ENCODE peak calls at places on chromosomes 6 and 20, in seven cellular contexts. N is fibroblast of pulmonary artery; D is GM13976; Y is upper lobe of right lung; W is activated gamma-delta T cell treated with Interleukin-2 at 50 U/mL for 16 hours; J is fibroblast of the aortic adventitia; Z is activated naive CD4-positive, alpha-beta T cell treated with anti-CD3 and anti-CD28 coated beads, Interleukin-2, amount 50 U/mL, for 16 hours. K is an unnamed sample.

GRCh38 chr20:571754-572331 is 28.3 kb upstream of the CSNK2A1 start:
- DNase-seq in N (peak), D (no peak), Y (peak), W (no peak), J (peak), Z (no peak), K (peak)

GRCh38 chr6:154245542-154245941 is 111.1 kb downstream of the IPCEF1 start:
- DNase-seq in N (no peak), D (no peak), Y (no peak), W (no peak), J (no peak), Z (no peak), K (no peak)

GRCh38 chr6:121849477-121849876 is 414.0 kb downstream of the GJA1 start:
- DNase-seq in N (peak), D (peak), Y (no peak), W (no peak), J (peak), Z (peak), K (peak)

GRCh38 chr6:112839525-112839961 is 492.4 kb downstream of the RFPL4B start:
- DNase-seq in N (peak), D (no peak), Y (no peak), W (no peak), J (peak), Z (no peak), K (peak)

GRCh38 chr6:15453622-15454021 is 207.8 kb downstream of the JARID2 start:
- DNase-seq in N (no peak), D (no peak), Y (no peak), W (no peak), J (no peak), Z (no peak), K (no peak)

GRCh38 chr6:7939186-7939863 is 28.7 kb upstream of the TXNDC5 start:
- DNase-seq in N (peak), D (no peak), Y (no peak), W (no peak), J (no peak), Z (no peak), K (no peak)

GRCh38 chr20:6956056-6956455 is 188.6 kb downstream of the BMP2 start:
- DNase-seq in N (no peak), D (no peak), Y (no peak), W (no peak), J (no peak), Z (no peak), K (no peak)

GRCh38 chr20:62733250-62733842 is 24.7 kb downstream of the NTSR1 start:
- DNase-seq in N (no peak), D (no peak), Y (no peak), W (no peak), J (no peak), Z (no peak), K (no peak)

GRCh38 chr20:17558154-17558940 is 11.5 kb upstream of the DSTN start:
- DNase-seq in N (peak), D (no peak), Y (no peak), W (no peak), J (peak), Z (no peak), K (peak)

GRCh38 chr20:10553326-10553984 is 118.3 kb downstream of the SLX4IP start:
- DNase-seq in N (peak), D (peak), Y (peak), W (peak), J (peak), Z (peak), K (peak)

GRCh38 chr6:148445620-148446019 is 103.0 kb downstream of the SASH1 start:
- DNase-seq in N (peak), D (no peak), Y (no peak), W (no peak), J (no peak), Z (no peak), K (peak)

GRCh38 chr6:16130932-16131387 is 2.1 kb downstream of the MYLIP start:
- DNase-seq in N (peak), D (peak), Y (no peak), W (peak), J (peak), Z (no peak), K (peak)

GRCh38 chr20:2206957-2207769 is 88.6 kb upstream of the TGM3 start:
- DNase-seq in N (peak), D (peak), Y (peak), W (peak), J (peak), Z (peak), K (peak)

GRCh38 chr6:125923371-125923877 is 33.1 kb upstream of the HINT3 start:
- DNase-seq in N (peak), D (no peak), Y (no peak), W (no peak), J (peak), Z (no peak), K (no peak)

K was measured in astrocyte.